ENCODE peak calls at places on chromosome 1, in six cellular contexts. S, Z, O, A, R and Q are unnamed samples.

GRCh38 chr1:19169642-19170041 is 40.4 kb downstream of the UBR4 start:
- DNase-seq in R (no peak), A (no peak), S (no peak), O (peak), Z (peak), Q (no peak)

GRCh38 chr1:8913457-8913856 is 32.2 kb upstream of the CA6 start:
- DNase-seq in R (no peak), A (no peak), Z (no peak), S (no peak), O (no peak), Q (no peak)

GRCh38 chr1:150809651-150810050 is 1.6 kb upstream of the CTSK start:
- DNase-seq in S (no peak), R (no peak), A (no peak), Z (peak), O (peak), Q (no peak)

GRCh38 chr1:37514350-37515184 is at the start of gene MEAF6:
- DNase-seq in R (peak), O (peak), A (peak), Z (peak), S (peak), Q (peak)

GRCh38 chr1:30083800-30084464 is 639.5 kb downstream of the MATN1 start:
- DNase-seq in S (no peak), O (peak), A (no peak), Z (peak), R (no peak), Q (peak)

GRCh38 chr1:60132985-60133673 is 59.6 kb upstream of the C1orf87 start:
- DNase-seq in R (no peak), S (no peak), Z (peak), A (no peak), O (no peak), Q (no peak)

GRCh38 chr1:21931171-21932093 is 5.7 kb downstream of the HSPG2 start:
- DNase-seq in R (no peak), A (no peak), S (no peak), Z (peak), O (peak), Q (peak)

GRCh38 chr1:147787765-147788164 is 27.4 kb upstream of the GJA5 start:
- DNase-seq in A (no peak), S (no peak), O (no peak), Z (no peak), R (no peak), Q (no peak)

GRCh38 chr1:86200901-86201300 is 44.3 kb upstream of the COL24A1 start:
- DNase-seq in R (no peak), O (no peak), S (no peak), A (no peak), Z (no peak), Q (no peak)

GRCh38 chr1:174114788-174115448 is 44.4 kb upstream of the RABGAP1L start:
- DNase-seq in Z (peak), R (peak), A (peak), S (peak), O (peak), Q (peak)

GRCh38 chr1:11147371-11147770 is 41.8 kb upstream of the ANGPTL7 start:
- DNase-seq in A (no peak), R (no peak), S (no peak), O (no peak), Z (peak), Q (peak)

GRCh38 chr1:204130178-204130577 is 21.7 kb downstream of the ETNK2 start:
- DNase-seq in A (no peak), S (no peak), R (peak), Z (no peak), O (peak), Q (no peak)

GRCh38 chr1:216140650-216141547 is 282.3 kb downstream of the USH2A start:
- DNase-seq in R (peak), S (no peak), O (peak), A (no peak), Z (peak), Q (no peak)

GRCh38 chr1:162166934-162167615 is 97.6 kb downstream of the NOS1AP start:
- DNase-seq in A (no peak), R (no peak), Z (no peak), O (no peak), S (no peak), Q (no peak)

GRCh38 chr1:204313675-204314074 is 46.1 kb downstream of the PLEKHA6 start:
- DNase-seq in A (no peak), O (no peak), S (no peak), Z (no peak), R (no peak), Q (no peak)

GRCh38 chr1:145983959-145984830 is 12.2 kb downstream of the TXNIP start:
- DNase-seq in A (no peak), O (no peak), S (no peak), Z (no peak), R (no peak), Q (no peak)

GRCh38 chr1:35646043-35646442 is 4.7 kb upstream of the PSMB2 start:
- DNase-seq in O (no peak), Z (no peak), S (no peak), R (no peak), A (no peak), Q (peak)

GRCh38 chr1:49465486-49466185 is 558.1 kb downstream of the AGBL4 start:
- DNase-seq in A (no peak), S (no peak), R (no peak), O (no peak), Z (no peak), Q (no peak)

GRCh38 chr1:245378352-245379144 is 223.8 kb downstream of the KIF26B start:
- DNase-seq in A (no peak), Z (no peak), O (no peak), S (no peak), R (peak), Q (peak)

GRCh38 chr1:71222668-71223067 is 141.8 kb upstream of the ZRANB2 start:
- DNase-seq in S (no peak), O (no peak), R (no peak), A (no peak), Z (no peak), Q (peak)

GRCh38 chr1:224287714-224288113 is 42.3 kb downstream of the NVL start:
- DNase-seq in O (no peak), Z (no peak), R (peak), A (peak), S (no peak), Q (peak)

GRCh38 chr1:202806845-202807366 is 1.3 kb downstream of the KDM5B start:
- DNase-seq in Z (no peak), S (peak), O (peak), R (no peak), A (no peak), Q (peak)

GRCh38 chr1:67723620-67724019 is 38.6 kb downstream of the GADD45A start:
- DNase-seq in S (no peak), R (no peak), Z (peak), A (no peak), O (no peak), Q (no peak)

GRCh38 chr1:230210979-230211336 is 143.9 kb downstream of the GALNT2 start:
- DNase-seq in R (no peak), Z (no peak), A (no peak), O (no peak), S (peak), Q (no peak)

GRCh38 chr1:240701412-240701811 is 89.5 kb upstream of the GREM2 start:
- DNase-seq in R (no peak), S (no peak), O (peak), A (no peak), Z (peak), Q (no peak)

GRCh38 chr1:41464886-41465285 is 19.6 kb downstream of the EDN2 start:
- DNase-seq in S (no peak), Z (no peak), R (no peak), O (no peak), A (no peak), Q (no peak)

GRCh38 chr1:156233421-156234127 is 8.4 kb upstream of the BGLAP start:
- DNase-seq in Z (peak), S (no peak), O (peak), R (no peak), A (no peak), Q (peak)

GRCh38 chr1:202642619-202643291 is 67.5 kb downstream of the SYT2 start:
- DNase-seq in Z (no peak), A (no peak), S (peak), O (no peak), R (no peak), Q (no peak)

GRCh38 chr1:38444770-38445442 is 398.3 kb upstream of the POU3F1 start:
- DNase-seq in O (no peak), S (peak), R (no peak), A (no peak), Z (no peak), Q (no peak)

GRCh38 chr1:112714313-112715263 is 544 bp downstream of the PPM1J start:
- DNase-seq in A (no peak), R (peak), O (no peak), Z (no peak), S (peak), Q (no peak)

GRCh38 chr1:160752926-160753325 is 13.9 kb downstream of the SLAMF7 start:
- DNase-seq in S (no peak), O (no peak), A (no peak), Z (no peak), R (no peak), Q (no peak)

GRCh38 chr1:214665606-214666110 is 62.7 kb downstream of the CENPF start:
- DNase-seq in S (no peak), A (no peak), Z (peak), O (peak), R (no peak), Q (no peak)

GRCh38 chr1:52752427-52752826 is 26.2 kb downstream of the ZYG11B start:
- DNase-seq in S (no peak), R (no peak), Z (peak), A (no peak), O (peak), Q (no peak)

GRCh38 chr1:21350132-21350885 is 60.0 kb upstream of the ECE1 start:
- DNase-seq in Z (no peak), O (no peak), A (no peak), S (no peak), R (no peak), Q (no peak)

GRCh38 chr1:61561666-61562065 is 163.3 kb downstream of the TM2D1 start:
- DNase-seq in S (no peak), A (no peak), Z (no peak), R (no peak), O (no peak), Q (no peak)

GRCh38 chr1:9028921-9029715 is 2.9 kb upstream of the SLC2A7 start:
- DNase-seq in R (no peak), A (no peak), Z (peak), O (peak), S (no peak), Q (no peak)

GRCh38 chr1:29032839-29033238 is 90.9 kb downstream of the TMEM200B start:
- DNase-seq in A (no peak), Z (no peak), S (no peak), R (no peak), O (no peak), Q (peak)

GRCh38 chr1:185969524-185969991 is 235.4 kb downstream of the HMCN1 start:
- DNase-seq in O (no peak), S (no peak), Z (peak), A (no peak), R (no peak), Q (no peak)

GRCh38 chr1:55484173-55484572 is 269.0 kb upstream of the USP24 start:
- DNase-seq in O (no peak), Z (peak), R (no peak), A (no peak), S (no peak), Q (peak)

GRCh38 chr1:85274969-85275453 is 1.4 kb downstream of the BCL10 start:
- DNase-seq in Z (peak), A (no peak), S (no peak), O (peak), R (no peak), Q (no peak)

GRCh38 chr1:2212542-2213491 is 15.3 kb upstream of the SKI start:
- DNase-seq in R (peak), S (peak), A (peak), Z (peak), O (peak), Q (peak)
- H4K8ac ChIP-seq in R (no peak), S (peak), A (no peak), Z (peak), O (peak), Q (no peak)

DNA sequence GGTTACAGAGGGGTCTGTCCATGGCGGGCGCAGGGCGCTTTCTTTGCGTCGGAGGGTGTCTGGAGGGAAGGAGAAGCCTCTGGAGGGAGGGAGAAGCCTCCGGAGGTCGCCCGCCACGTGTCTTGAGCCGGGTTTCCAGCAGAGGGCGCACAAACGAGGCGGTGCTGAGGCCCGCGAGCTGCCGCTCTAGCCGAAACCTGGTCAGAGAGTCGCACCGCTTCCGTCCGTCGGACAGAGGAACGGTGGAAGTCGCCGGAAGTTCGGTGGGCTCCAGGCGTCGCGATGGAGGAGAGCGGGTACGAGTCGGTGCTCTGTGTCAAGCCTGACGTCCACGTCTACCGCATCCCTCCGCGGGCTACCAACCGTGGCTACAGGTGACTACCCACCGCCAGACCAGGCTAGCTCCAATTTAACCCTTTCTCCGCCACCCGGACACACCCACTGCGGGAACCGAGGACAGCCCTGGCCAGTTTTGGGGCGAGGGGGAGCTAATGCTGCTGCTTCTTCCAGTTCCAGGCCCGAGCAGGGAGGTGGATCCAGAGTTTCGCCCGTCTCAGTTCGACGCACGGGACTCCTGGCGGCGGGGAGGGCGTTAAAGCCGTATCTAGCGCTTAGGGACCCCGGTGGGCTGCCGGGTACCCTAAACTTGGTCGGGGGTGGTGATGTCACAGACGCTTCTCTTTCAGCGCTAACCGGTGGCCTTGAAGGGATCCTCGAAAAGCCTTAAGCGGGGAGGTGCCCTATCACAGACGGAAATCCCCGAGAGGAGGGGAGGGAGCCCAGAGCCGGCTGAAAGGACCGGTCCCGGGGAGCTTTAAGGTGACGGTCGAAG is at the start of gene NECAP2:
- DNase-seq in O (peak), Z (peak), S (peak), A (peak), R (peak), Q (peak)
- H4K8ac ChIP-seq in O (peak), Z (peak), S (peak), A (peak), R (no peak), Q (no peak)

GRCh38 chr1:168531605-168532345 is 12.0 kb downstream of the XCL2 start:
- DNase-seq in Z (no peak), O (no peak), A (no peak), R (no peak), S (no peak), Q (peak)
- H4K8ac ChIP-seq in Z (no peak), O (no peak), A (no peak), R (no peak), S (no peak), Q (no peak)

GRCh38 chr1:109272831-109273547 is 10.0 kb downstream of the PSRC1 start:
- DNase-seq in R (no peak), Z (no peak), A (no peak), S (no peak), O (no peak), Q (no peak)
- H4K8ac ChIP-seq in R (no peak), Z (no peak), A (no peak), S (no peak), O (no peak), Q (no peak)

DNA sequence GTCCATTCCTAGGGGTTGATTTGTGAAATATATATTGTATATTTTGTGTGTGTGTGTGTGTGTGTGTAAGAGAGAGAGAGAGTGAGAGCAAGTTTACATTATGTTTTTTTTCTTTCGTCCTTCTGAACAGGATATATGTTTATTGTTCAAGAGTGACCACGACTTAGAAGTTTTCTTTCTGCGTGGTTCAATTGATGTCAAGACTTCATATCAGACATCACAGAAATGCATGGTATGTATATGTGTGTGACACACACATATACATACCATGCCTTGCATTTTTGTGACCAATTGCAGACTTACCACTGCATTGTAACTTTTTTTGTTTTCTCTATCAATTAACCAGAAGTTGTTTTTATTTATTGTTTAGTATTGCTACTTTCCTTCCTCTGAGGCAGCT is 2.5 kb downstream of the RASAL2 start:
- DNase-seq in O (peak), Z (peak), S (no peak), A (no peak), R (no peak), Q (no peak)
- H4K8ac ChIP-seq in O (no peak), Z (no peak), S (no peak), A (no peak), R (no peak), Q (no peak)

GRCh38 chr1:236753554-236753953 is 41.5 kb upstream of the MTR start:
- DNase-seq in S (no peak), A (peak), Z (peak), O (peak), R (peak), Q (peak)
- H4K8ac ChIP-seq in S (no peak), A (no peak), Z (no peak), O (peak), R (no peak), Q (no peak)

GRCh38 chr1:109075531-109076490 is at the start of gene TAF13:
- DNase-seq in Z (peak), A (peak), R (peak), S (peak), O (peak), Q (peak)
- H4K8ac ChIP-seq in Z (peak), A (peak), R (no peak), S (peak), O (peak), Q (peak)

DNA sequence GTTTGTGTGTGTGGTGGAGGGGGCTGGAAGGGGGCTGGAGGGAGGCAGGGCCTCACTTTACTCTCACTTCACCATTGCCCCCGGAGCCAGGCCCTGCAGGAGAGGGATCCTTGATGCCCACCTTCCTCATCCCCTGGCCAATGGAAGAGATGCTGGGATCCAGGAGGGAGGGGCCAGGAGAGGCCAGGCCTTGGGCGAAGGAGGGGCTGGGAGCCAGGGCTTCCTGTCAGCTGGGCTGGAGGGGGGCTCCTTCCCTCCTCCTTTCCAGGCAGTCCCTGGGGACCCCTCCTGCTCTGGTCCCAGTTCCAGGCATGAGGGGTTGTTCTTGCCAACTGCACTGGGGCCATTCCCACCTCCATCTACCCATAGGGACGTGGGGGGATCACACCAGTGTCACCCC is 5.7 kb downstream of the AHDC1 start:
- DNase-seq in A (no peak), S (no peak), O (peak), Z (no peak), R (peak), Q (no peak)
- H4K8ac ChIP-seq in A (no peak), S (no peak), O (peak), Z (peak), R (no peak), Q (no peak)

GRCh38 chr1:32201011-32201855 is 838 bp downstream of the CCDC28B start:
- DNase-seq in S (peak), Z (peak), R (peak), O (peak), A (no peak), Q (peak)
- H4K8ac ChIP-seq in S (no peak), Z (peak), R (no peak), O (peak), A (no peak), Q (no peak)

GRCh38 chr1:929712-930632 is 6.2 kb downstream of the SAMD11 start:
- DNase-seq in S (no peak), A (no peak), R (no peak), O (no peak), Z (no peak), Q (no peak)
- H4K8ac ChIP-seq in S (no peak), A (no peak), R (no peak), O (no peak), Z (no peak), Q (no peak)